ENCODE peak calls at places on chromosome 6, in ten cellular contexts. O is AG04449; C is AG04450; G is choroid plexus epithelial cell; D is CD8-positive, alpha-beta T cell; B is uterus; J is mammary epithelial cell; W is astrocyte; Z is IMR-90; H is tibial nerve. I is an unnamed sample.

GRCh38 chr6:50699086-50699886 is 14.0 kb upstream of the TFAP2D start:
- DNase-seq in H (no peak), D (no peak), W (no peak), J (no peak), Z (no peak), C (no peak), O (no peak), G (no peak), B (no peak), I (no peak)

GRCh38 chr6:13485303-13485702 is 2.1 kb downstream of the GFOD1 start:
- DNase-seq in J (no peak), Z (no peak), C (no peak), G (no peak), D (no peak), H (no peak), B (no peak), W (no peak), O (no peak), I (no peak)

GRCh38 chr6:134253681-134254080 is 64.2 kb downstream of the SGK1 start:
- DNase-seq in Z (peak), O (peak), D (no peak), B (no peak), H (no peak), G (peak), C (no peak), J (no peak), W (peak), I (peak)

GRCh38 chr6:140879861-140880260 is 1252.9 kb upstream of the GJE1 start:
- DNase-seq in Z (peak), D (no peak), O (no peak), W (peak), H (no peak), J (peak), C (peak), B (no peak), G (peak), I (peak)

GRCh38 chr6:116088946-116089345 is 11.7 kb upstream of the NT5DC1 start:
- DNase-seq in B (no peak), W (peak), C (no peak), Z (peak), G (peak), J (no peak), H (no peak), O (no peak), D (no peak), I (no peak)

GRCh38 chr6:157759028-157759427 is 64.0 kb upstream of the SNX9 start:
- DNase-seq in H (no peak), G (no peak), J (no peak), D (no peak), Z (no peak), B (no peak), W (no peak), C (no peak), O (no peak), I (no peak)

GRCh38 chr6:108561742-108562502 is 1.2 kb downstream of the FOXO3 start:
- DNase-seq in Z (peak), J (peak), W (no peak), C (no peak), G (no peak), B (peak), O (no peak), H (no peak), D (no peak), I (no peak)

GRCh38 chr6:136086686-136087085 is 163.4 kb downstream of the MTFR2 start:
- DNase-seq in C (no peak), J (no peak), D (no peak), H (no peak), B (no peak), Z (no peak), W (no peak), O (no peak), G (no peak), I (no peak)

GRCh38 chr6:2111162-2111677 is 134.2 kb downstream of the GMDS start:
- DNase-seq in W (peak), Z (peak), B (no peak), G (peak), J (peak), H (no peak), O (no peak), C (no peak), D (no peak), I (peak)

GRCh38 chr6:79868098-79868722 is 79.1 kb downstream of the ELOVL4 start:
- DNase-seq in G (peak), B (no peak), Z (peak), J (peak), H (peak), W (peak), D (peak), O (no peak), C (peak), I (peak)

GRCh38 chr6:15336905-15337583 is 91.2 kb downstream of the JARID2 start:
- DNase-seq in H (no peak), G (no peak), B (no peak), C (no peak), J (no peak), D (no peak), W (no peak), O (no peak), Z (no peak), I (no peak)

GRCh38 chr6:14567842-14568241 is 450.3 kb downstream of the CD83 start:
- DNase-seq in D (no peak), W (no peak), G (no peak), Z (no peak), B (no peak), C (no peak), J (no peak), H (no peak), O (no peak), I (no peak)

GRCh38 chr6:3325210-3325609 is 66.5 kb downstream of the PSMG4 start:
- DNase-seq in J (peak), B (peak), W (peak), C (no peak), O (no peak), D (no peak), Z (peak), H (peak), G (peak), I (peak)

GRCh38 chr6:151254451-151255081 is 14.8 kb downstream of the AKAP12 start:
- DNase-seq in C (no peak), H (no peak), O (no peak), J (no peak), W (peak), D (no peak), G (peak), Z (peak), B (no peak), I (no peak)

GRCh38 chr6:157768304-157768703 is 54.7 kb upstream of the SNX9 start:
- DNase-seq in H (no peak), W (no peak), J (no peak), Z (no peak), B (no peak), O (no peak), C (no peak), D (no peak), G (no peak), I (no peak)

DNA sequence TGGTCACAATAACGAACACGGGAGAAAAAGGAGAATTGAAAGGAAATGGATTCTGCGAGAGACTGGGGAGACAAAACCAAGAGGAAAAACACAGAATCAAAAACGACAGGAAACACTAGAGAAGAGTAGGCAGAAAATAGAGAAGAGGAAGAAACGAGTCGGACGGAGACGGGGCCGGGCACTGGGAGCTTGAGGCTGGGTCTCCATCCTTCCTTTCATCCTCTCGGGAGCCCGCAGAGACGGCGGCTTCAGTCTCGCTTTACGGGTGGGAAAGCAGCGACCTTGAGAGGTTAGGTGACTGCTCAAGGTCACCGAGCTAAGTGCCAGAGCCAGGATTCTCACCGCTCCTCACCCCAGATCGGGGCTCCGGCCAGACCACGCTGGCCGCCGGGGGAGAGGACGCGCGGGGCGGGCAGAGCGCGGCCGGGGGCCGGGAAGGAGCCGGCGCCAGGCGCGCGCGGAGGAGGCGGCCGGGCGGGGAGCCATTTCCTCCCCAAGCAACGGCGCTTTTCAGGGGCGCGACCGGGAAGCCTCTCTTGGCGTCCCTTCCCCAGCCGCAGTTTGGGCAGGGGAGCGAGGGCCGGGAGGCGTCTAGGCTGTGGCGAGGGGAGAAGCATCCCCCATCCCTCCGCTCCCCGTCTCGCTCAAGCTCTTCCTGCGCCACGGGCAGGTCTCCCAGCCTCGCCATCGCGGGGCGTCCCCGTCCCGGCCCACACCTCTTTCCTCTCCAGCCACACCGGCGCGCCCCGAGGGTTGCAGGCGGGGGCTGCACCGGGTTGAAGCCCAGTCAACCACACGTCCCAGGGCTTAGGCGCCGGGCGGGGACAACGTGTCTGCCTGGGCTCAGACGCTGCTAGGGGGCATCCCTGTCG is 24.0 kb upstream of the MAP3K7 start:
- DNase-seq in O (no peak), J (peak), G (peak), D (peak), H (peak), B (peak), C (no peak), Z (peak), W (peak), I (no peak)
- H3K4me3 ChIP-seq in O (peak), J (peak), G (peak), D (peak), H (peak), B (peak), C (peak), Z (peak), W (peak), I (peak)

GRCh38 chr6:120411394-120411793 is 922.9 kb downstream of the TBC1D32 start:
- DNase-seq in G (no peak), D (no peak), H (no peak), W (no peak), C (no peak), J (no peak), Z (no peak), B (no peak), O (no peak), I (no peak)

GRCh38 chr6:120407696-120408095 is 926.6 kb downstream of the TBC1D32 start:
- DNase-seq in B (no peak), Z (no peak), O (no peak), J (no peak), W (no peak), D (no peak), C (no peak), H (no peak), G (no peak), I (no peak)

GRCh38 chr6:120410586-120410985 is 923.7 kb downstream of the TBC1D32 start:
- DNase-seq in H (no peak), G (no peak), W (no peak), O (no peak), Z (no peak), J (peak), D (no peak), B (no peak), C (no peak), I (no peak)

DNA sequence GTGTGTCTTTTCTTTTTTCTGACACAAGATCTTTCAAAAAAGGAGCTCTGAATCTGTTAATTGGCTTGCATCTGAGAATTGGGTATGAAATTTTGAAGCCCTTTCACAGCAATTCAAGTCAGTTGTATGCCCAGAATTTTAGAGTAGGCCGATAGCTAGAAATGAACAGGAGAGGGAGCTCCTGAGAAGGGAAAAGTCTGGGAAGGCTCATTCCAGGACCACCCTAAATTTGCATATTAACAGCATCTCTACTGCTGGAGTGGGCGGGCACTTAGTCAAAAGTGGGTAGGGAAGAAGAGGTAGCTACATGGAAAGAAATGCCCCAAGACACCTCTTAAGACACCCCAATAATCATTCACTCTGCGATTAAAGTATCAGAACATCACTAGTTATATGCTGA is 928.3 kb downstream of the TBC1D32 start:
- DNase-seq in D (no peak), B (no peak), H (no peak), C (no peak), W (no peak), J (no peak), G (no peak), Z (no peak), O (no peak), I (no peak)
- TF ChIP-seq CTCF in D (no peak), B (no peak), H (no peak), C (no peak), W (no peak), J (peak), G (peak), Z (no peak), O (no peak), I (no peak)

DNA sequence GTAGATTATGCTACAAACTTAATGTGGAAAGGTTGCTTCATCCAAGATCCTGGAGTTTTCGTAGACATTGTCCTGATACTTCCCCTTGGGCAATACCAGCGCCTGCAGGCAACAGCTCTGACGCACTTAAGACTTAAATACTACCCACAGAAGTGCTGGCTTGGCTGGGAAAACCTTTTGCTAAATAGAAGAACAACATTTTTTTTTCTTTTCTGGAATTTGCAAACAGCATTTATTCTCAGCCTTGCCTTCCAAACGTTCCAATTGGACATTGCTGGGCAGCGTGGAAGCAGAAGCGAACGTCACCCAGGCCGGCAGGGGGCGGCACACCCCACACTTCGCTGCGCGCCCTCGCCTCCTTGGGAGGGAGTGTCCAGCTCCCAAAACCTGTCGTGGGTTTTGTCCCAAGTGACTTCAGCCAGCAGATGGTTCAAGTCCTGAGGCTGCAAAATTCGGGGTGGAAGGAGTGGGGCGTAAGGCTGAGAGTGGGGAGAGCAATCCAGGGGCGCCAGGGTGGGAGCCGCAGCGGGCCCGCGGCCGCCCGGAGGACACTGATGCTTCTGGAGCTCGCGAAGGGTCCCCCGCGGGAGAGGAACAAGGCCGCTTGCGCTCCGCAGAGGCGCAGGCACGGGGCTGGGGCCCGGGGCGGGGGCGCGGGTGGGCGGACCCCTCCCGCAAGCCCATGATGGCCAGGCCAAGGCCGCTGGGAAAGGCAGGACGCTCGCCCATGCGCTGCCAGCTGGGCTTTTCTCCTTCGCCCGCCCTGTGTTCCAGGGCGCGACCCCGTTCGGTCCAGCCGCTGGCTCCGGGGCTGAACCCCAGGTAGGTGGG is 60.8 kb upstream of the MAP3K4 start:
- DNase-seq in G (peak), J (peak), Z (peak), C (peak), H (peak), W (peak), B (peak), O (peak), D (peak), I (peak)
- H3K4me3 ChIP-seq in G (peak), J (peak), Z (peak), C (peak), H (peak), W (peak), B (peak), O (peak), D (peak), I (peak)

GRCh38 chr6:41442800-41443501 is 103.2 kb upstream of the FOXP4 start:
- DNase-seq in Z (peak), O (no peak), W (peak), G (peak), B (peak), J (no peak), C (no peak), H (peak), D (no peak), I (no peak)
- TF ChIP-seq CTCF in Z (peak), O (peak), W (no peak), G (peak), B (no peak), J (peak), C (peak), H (peak), D (peak), I (peak)

GRCh38 chr6:160455484-160456213 is 107.5 kb downstream of the SLC22A3 start:
- DNase-seq in B (peak), C (peak), O (peak), Z (peak), G (peak), D (peak), W (peak), J (peak), H (peak), I (no peak)
- H3K4me3 ChIP-seq in B (peak), C (peak), O (peak), Z (no peak), G (peak), D (no peak), W (no peak), J (no peak), H (no peak), I (peak)

GRCh38 chr6:53861543-53861942 is 66.7 kb downstream of the LRRC1 start:
- DNase-seq in H (no peak), Z (no peak), G (no peak), J (peak), D (no peak), B (no peak), W (peak), C (no peak), O (no peak), I (no peak)

GRCh38 chr6:53860511-53860910 is 65.7 kb downstream of the LRRC1 start:
- DNase-seq in O (no peak), H (no peak), Z (no peak), W (no peak), C (no peak), G (no peak), D (no peak), B (no peak), J (no peak), I (no peak)

GRCh38 chr6:53858913-53859312 is 64.1 kb downstream of the LRRC1 start:
- DNase-seq in C (no peak), G (no peak), W (no peak), O (no peak), B (no peak), J (no peak), H (no peak), D (no peak), Z (no peak), I (no peak)

GRCh38 chr6:53866231-53866630 is 71.4 kb downstream of the LRRC1 start:
- DNase-seq in H (no peak), Z (peak), O (no peak), B (no peak), W (no peak), C (no peak), J (no peak), G (peak), D (no peak), I (no peak)

GRCh38 chr6:53862517-53863457 is 68.0 kb downstream of the LRRC1 start:
- DNase-seq in Z (peak), D (no peak), B (no peak), W (peak), J (peak), G (peak), C (peak), H (no peak), O (peak), I (peak)
- TF ChIP-seq CTCF in Z (no peak), D (no peak), B (no peak), W (no peak), J (peak), G (peak), C (no peak), H (no peak), O (no peak), I (no peak)

GRCh38 chr6:89357390-89357789 is 4.9 kb upstream of the UBE2J1 start:
- DNase-seq in J (no peak), O (no peak), W (no peak), D (no peak), H (no peak), Z (no peak), B (no peak), C (no peak), G (no peak), I (no peak)

GRCh38 chr6:89359561-89359960 is 7.0 kb upstream of the UBE2J1 start:
- DNase-seq in W (no peak), J (no peak), O (no peak), C (no peak), G (peak), D (no peak), Z (no peak), H (no peak), B (no peak), I (no peak)

GRCh38 chr6:89364586-89364985 is 12.1 kb upstream of the UBE2J1 start:
- DNase-seq in O (no peak), J (no peak), B (no peak), C (no peak), G (no peak), H (no peak), W (no peak), Z (no peak), D (no peak), I (no peak)

GRCh38 chr6:89356644-89357043 is 4.1 kb upstream of the UBE2J1 start:
- DNase-seq in B (no peak), J (no peak), H (no peak), O (no peak), Z (no peak), D (no peak), C (no peak), W (no peak), G (no peak), I (no peak)

GRCh38 chr6:89360415-89360999 is 8.0 kb upstream of the UBE2J1 start:
- DNase-seq in O (peak), H (no peak), W (peak), D (no peak), G (peak), J (peak), C (no peak), B (no peak), Z (peak), I (no peak)
- H3K4me3 ChIP-seq in O (no peak), H (no peak), W (no peak), D (no peak), G (no peak), J (no peak), C (no peak), B (no peak), Z (no peak), I (no peak)

GRCh38 chr6:81589465-81590313 is 162.8 kb downstream of the TENT5A start:
- DNase-seq in H (no peak), C (no peak), D (no peak), Z (no peak), G (peak), J (no peak), O (no peak), W (no peak), B (no peak), I (no peak)
- TF ChIP-seq CTCF in H (no peak), C (no peak), D (no peak), Z (no peak), G (peak), J (no peak), O (no peak), W (no peak), B (no peak), I (no peak)